ENCODE peak calls at places on chromosomes 1 and 21, in four cellular contexts. L is H1, P is HCT116, I is GM12878. H is an unnamed sample.

GRCh38 chr21:41641821-41642368 is 125.0 kb downstream of the RIPK4 start:
- DNase-seq in L (no peak), P (no peak), I (no peak), H (no peak)

GRCh38 chr1:108046021-108046420 is 81.0 kb upstream of the VAV3 start:
- DNase-seq in L (no peak), I (no peak), P (no peak), H (no peak)

GRCh38 chr1:93579891-93580290 is 101.7 kb downstream of the BCAR3 start:
- DNase-seq in L (no peak), I (no peak), P (no peak), H (no peak)

GRCh38 chr21:32475162-32475812 is 62.8 kb downstream of the EVA1C start:
- DNase-seq in P (no peak), I (no peak), L (no peak), H (no peak)

GRCh38 chr1:14958249-14959215 is 195.0 kb upstream of the TMEM51 start:
- DNase-seq in L (no peak), P (no peak), I (no peak), H (no peak)

GRCh38 chr1:109050228-109050995 is 8.5 kb upstream of the WDR47 start:
- DNase-seq in I (no peak), P (no peak), L (no peak), H (no peak)

GRCh38 chr1:11653101-11653601 is 1.1 kb downstream of the FBXO2 start:
- DNase-seq in I (no peak), L (no peak), P (peak; percentile 55), H (peak; percentile 44)

GRCh38 chr1:10662090-10662688 is 134.3 kb downstream of the CASZ1 start:
- DNase-seq in I (no peak), P (no peak), L (no peak), H (no peak)

GRCh38 chr1:110135268-110136065 is 14.8 kb upstream of the SLC6A17 start:
- DNase-seq in I (no peak), L (no peak), P (no peak), H (no peak)

GRCh38 chr1:117653195-117653594 is 47.3 kb downstream of the TENT5C start:
- DNase-seq in P (no peak), I (no peak), L (no peak), H (no peak)

GRCh38 chr1:93701619-93702018 is 20.0 kb upstream of the BCAR3 start:
- DNase-seq in L (peak; percentile 31), I (no peak), P (peak; percentile 97), H (no peak)

GRCh38 chr1:206411321-206411720 is 59.0 kb upstream of the IKBKE start:
- DNase-seq in I (no peak), P (no peak), L (no peak), H (no peak)

GRCh38 chr1:179092896-179093461 is 11.1 kb downstream of the TOR3A start:
- DNase-seq in I (no peak), P (no peak), L (no peak), H (no peak)

GRCh38 chr1:108829498-108829916 is 27.4 kb downstream of the AKNAD1 start:
- DNase-seq in I (no peak), P (no peak), L (no peak), H (no peak)

GRCh38 chr1:39178541-39179431 is 25.7 kb upstream of the MACF1 start:
- DNase-seq in L (no peak), P (peak; percentile 52), I (no peak), H (peak; percentile 55)

GRCh38 chr1:245956225-245956624 is 550.9 kb downstream of the SMYD3 start:
- DNase-seq in L (no peak), P (no peak), I (no peak), H (peak; percentile 34)

GRCh38 chr1:222974496-222974895 is 159.7 kb downstream of the DISP1 start:
- DNase-seq in P (no peak), L (no peak), I (no peak), H (no peak)

GRCh38 chr1:33244143-33244808 is 12.0 kb upstream of the ZNF362 start:
- DNase-seq in L (no peak), P (no peak), I (no peak), H (no peak)

GRCh38 chr1:227333423-227333822 is 15.1 kb upstream of the CDC42BPA start:
- DNase-seq in L (no peak), I (no peak), P (no peak), H (no peak)
- TF ChIP-seq EGR1 in L (no peak), I (no peak), P (no peak), H (no peak)

GRCh38 chr1:86231076-86231475 is 74.5 kb upstream of the COL24A1 start:
- DNase-seq in L (no peak), I (no peak), P (no peak), H (no peak)

GRCh38 chr1:86229405-86229804 is 72.8 kb upstream of the COL24A1 start:
- DNase-seq in L (no peak), I (no peak), P (no peak), H (no peak)

GRCh38 chr1:86224651-86225050 is 68.1 kb upstream of the COL24A1 start:
- DNase-seq in L (no peak), P (no peak), I (no peak), H (no peak)

DNA sequence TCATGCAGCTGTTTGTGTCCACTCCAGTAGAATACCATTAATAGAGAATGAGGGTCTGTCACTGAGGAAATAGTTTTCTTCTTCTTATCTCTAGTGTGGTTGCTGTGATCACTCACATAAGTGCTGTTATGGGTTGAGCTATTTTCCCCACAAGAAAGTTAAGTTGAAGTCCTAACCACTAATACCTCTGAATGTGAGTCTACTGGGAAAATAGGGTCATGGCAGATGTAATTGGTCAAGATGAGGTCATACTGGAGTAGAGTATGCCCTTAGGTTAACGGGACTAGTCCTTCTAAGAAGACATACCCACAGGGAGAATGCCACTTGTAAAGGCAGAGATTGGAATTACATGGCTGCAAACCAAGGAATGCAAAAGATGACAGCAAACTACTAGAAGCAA is 70.5 kb upstream of the COL24A1 start:
- DNase-seq in P (no peak), I (no peak), L (no peak), H (no peak)
- TF ChIP-seq EGR1 in P (no peak), I (no peak), L (no peak), H (no peak)

DNA sequence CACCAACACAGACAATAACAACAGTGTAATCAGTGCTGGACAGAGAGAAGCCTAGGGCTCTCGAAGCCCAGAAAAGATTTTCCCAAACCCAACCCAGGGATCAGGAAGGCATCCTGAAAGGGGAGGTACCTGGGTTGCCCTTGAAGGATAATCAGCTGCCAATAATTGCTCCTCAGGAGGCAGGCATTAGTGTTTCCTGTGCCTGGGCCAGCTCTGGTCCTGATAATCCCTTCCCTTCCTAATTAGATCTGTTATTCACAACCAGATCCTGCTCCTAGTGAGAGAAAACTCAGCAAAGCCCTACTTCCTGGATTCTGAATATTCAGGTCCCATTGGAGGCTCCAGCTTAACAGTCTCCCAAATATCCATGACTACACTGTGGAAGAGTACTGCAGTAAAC is 117.4 kb downstream of the DMRTA2 start:
- DNase-seq in L (no peak), P (no peak), I (no peak), H (no peak)
- TF ChIP-seq EGR1 in L (no peak), P (no peak), I (no peak), H (no peak)

DNA sequence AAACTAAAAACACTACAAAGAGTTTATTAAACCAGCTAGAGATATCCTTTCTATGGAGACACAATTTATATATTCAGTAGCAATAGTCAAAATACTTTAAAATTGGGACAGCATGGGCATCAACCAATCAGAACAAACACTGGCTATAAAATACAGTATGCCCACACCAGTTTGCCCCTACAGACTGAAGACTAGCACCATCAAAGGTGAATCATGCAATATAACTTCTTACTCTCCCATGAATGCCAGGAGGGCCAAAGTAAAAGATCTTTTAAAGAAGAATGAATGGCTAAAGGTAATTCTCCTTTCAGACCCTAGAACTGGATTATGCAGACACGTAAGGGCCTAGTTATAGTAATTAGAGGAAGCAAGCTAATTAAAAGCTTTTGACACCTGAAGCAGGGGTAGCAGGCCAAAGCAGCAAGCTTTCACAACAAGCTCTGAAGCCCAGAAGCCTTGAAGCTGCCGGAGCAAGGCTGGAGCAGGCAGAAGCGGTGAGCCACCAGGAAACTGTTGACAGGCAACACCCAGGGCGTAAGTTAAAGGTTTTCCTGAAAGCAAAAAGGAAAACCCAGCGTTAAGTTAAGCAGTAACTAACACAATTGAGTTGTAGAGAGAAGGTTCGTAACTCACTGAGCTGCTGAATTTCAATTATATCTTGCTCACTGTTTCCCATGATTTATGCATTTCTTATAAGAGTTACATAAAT is 99.3 kb downstream of the CDC42BPA start:
- DNase-seq in L (no peak), P (no peak), I (no peak), H (no peak)
- TF ChIP-seq EGR1 in L (no peak), P (no peak), I (no peak), H (no peak)

GRCh38 chr1:160925652-160926241 is 28.9 kb downstream of the ITLN2 start:
- DNase-seq in I (no peak), L (no peak), P (no peak), H (no peak)

GRCh38 chr1:160924791-160925651 is 29.6 kb downstream of the ITLN2 start:
- DNase-seq in P (no peak), I (no peak), L (no peak), H (no peak)
- TF ChIP-seq EGR1 in P (no peak), I (no peak), L (no peak), H (no peak)